ENCODE peak calls at places on chromosome 4, in six cellular contexts. I is cardiac fibroblast, D is IMR-90, T is stomach, U is A549, R is tibial nerve. H is an unnamed sample.

GRCh38 chr4:10496200-10496599 is 39.0 kb upstream of the ZNF518B start:
- DNase-seq in I (no peak), D (no peak), T (no peak), U (no peak), R (no peak), H (no peak)

GRCh38 chr4:14568356-14568755 is 433.9 kb upstream of the CPEB2 start:
- DNase-seq in I (no peak), D (no peak), T (no peak), U (no peak), R (no peak), H (no peak)

GRCh38 chr4:128856246-128856645 is 46.7 kb downstream of the JADE1 start:
- DNase-seq in I (no peak), D (peak; percentile 36), T (no peak), U (no peak), R (no peak), H (no peak)

GRCh38 chr4:7753931-7754465 is 185.7 kb downstream of the AFAP1 start:
- DNase-seq in I (no peak), D (no peak), T (no peak), U (no peak), R (no peak), H (no peak)

GRCh38 chr4:165079476-165079875 is 25.8 kb downstream of the TRIM75 start:
- DNase-seq in I (peak; percentile 34), D (peak; percentile 44), T (no peak), U (no peak), R (no peak), H (no peak)

GRCh38 chr4:150336676-150337412 is 245.1 kb upstream of the MAB21L2 start:
- DNase-seq in I (no peak), D (no peak), T (no peak), U (no peak), R (no peak), H (no peak)

GRCh38 chr4:27048350-27049100 is 187.9 kb downstream of the STIM2 start:
- DNase-seq in I (peak; percentile 51), D (peak; percentile 27), T (no peak), U (peak; percentile 4), R (no peak), H (peak; percentile 46)

GRCh38 chr4:86367577-86367976 is 7.7 kb upstream of the MAPK10 start:
- DNase-seq in I (peak; percentile 87), D (no peak), T (no peak), U (peak; percentile 1), R (no peak), H (peak; percentile 84)

GRCh38 chr4:155604718-155605601 is 61.7 kb upstream of the GUCY1A1 start:
- DNase-seq in I (peak; percentile 90), D (peak; percentile 93), T (peak; percentile 27), U (no peak), R (no peak), H (peak; percentile 93)

GRCh38 chr4:130705023-130705422 is 1609.1 kb downstream of the C4orf33 start:
- DNase-seq in I (no peak), D (no peak), T (no peak), U (no peak), R (no peak), H (no peak)

GRCh38 chr4:3303840-3304715 is 11.3 kb downstream of the RGS12 start:
- DNase-seq in I (no peak), D (no peak), T (no peak), U (no peak), R (no peak), H (no peak)

GRCh38 chr4:9898596-9899345 is 117.3 kb downstream of the DRD5 start:
- DNase-seq in I (peak; percentile 70), D (peak; percentile 16), T (peak; percentile 26), U (peak; percentile 31), R (no peak), H (no peak)

GRCh38 chr4:93842512-93843252 is 14.1 kb downstream of the ATOH1 start:
- DNase-seq in I (no peak), D (no peak), T (no peak), U (no peak), R (no peak), H (no peak)

GRCh38 chr4:6180841-6181631 is 19.3 kb downstream of the JAKMIP1 start:
- DNase-seq in I (no peak), D (no peak), T (no peak), U (no peak), R (no peak), H (no peak)

GRCh38 chr4:79823148-79823763 is 249.8 kb downstream of the ANTXR2 start:
- DNase-seq in I (peak; percentile 26), D (peak; percentile 58), T (no peak), U (no peak), R (no peak), H (no peak)

GRCh38 chr4:66574145-66574978 is 904.1 kb upstream of the EPHA5 start:
- DNase-seq in I (peak; percentile 58), D (peak; percentile 65), T (no peak), U (peak; percentile 70), R (no peak), H (peak; percentile 21)

GRCh38 chr4:177047070-177047850 is 254.5 kb upstream of the VEGFC start:
- DNase-seq in I (peak; percentile 92), D (peak; percentile 81), T (peak; percentile 49), U (peak; percentile 78), R (no peak), H (peak; percentile 93)

GRCh38 chr4:87839309-87839946 is 6.7 kb downstream of the MEPE start:
- DNase-seq in I (peak; percentile 65), D (peak; percentile 49), T (no peak), U (peak; percentile 34), R (no peak), H (peak; percentile 69)

GRCh38 chr4:98546910-98547544 is 111.4 kb downstream of the TSPAN5 start:
- DNase-seq in I (peak; percentile 65), D (peak; percentile 54), T (no peak), U (no peak), R (no peak), H (no peak)

GRCh38 chr4:180028682-180029081 is 2214.5 kb upstream of the TENM3 start:
- DNase-seq in I (peak; percentile 1), D (peak; percentile 55), T (no peak), U (peak; percentile 53), R (no peak), H (no peak)

GRCh38 chr4:152369903-152370296 is 166.0 kb downstream of the FBXW7 start:
- DNase-seq in I (no peak), D (peak; percentile 24), T (no peak), U (no peak), R (no peak), H (no peak)

GRCh38 chr4:24067781-24068193 is 177.9 kb upstream of the PPARGC1A start:
- DNase-seq in I (peak; percentile 75), D (peak; percentile 84), T (no peak), U (peak; percentile 2), R (peak; percentile 14), H (peak; percentile 78)

GRCh38 chr4:143046454-143046853 is 138.3 kb upstream of the USP38 start:
- DNase-seq in I (no peak), D (no peak), T (no peak), U (no peak), R (no peak), H (no peak)

GRCh38 chr4:123956204-123956603 is 559.6 kb downstream of the SPRY1 start:
- DNase-seq in I (no peak), D (no peak), T (no peak), U (no peak), R (no peak), H (no peak)

GRCh38 chr4:83605744-83606172 is 69.8 kb downstream of the GPAT3 start:
- DNase-seq in I (no peak), D (no peak), T (no peak), U (no peak), R (no peak), H (no peak)

GRCh38 chr4:174365018-174365587 is 81.4 kb downstream of the CEP44 start:
- DNase-seq in I (peak; percentile 67), D (peak; percentile 38), T (no peak), U (peak; percentile 53), R (no peak), H (peak; percentile 61)

DNA sequence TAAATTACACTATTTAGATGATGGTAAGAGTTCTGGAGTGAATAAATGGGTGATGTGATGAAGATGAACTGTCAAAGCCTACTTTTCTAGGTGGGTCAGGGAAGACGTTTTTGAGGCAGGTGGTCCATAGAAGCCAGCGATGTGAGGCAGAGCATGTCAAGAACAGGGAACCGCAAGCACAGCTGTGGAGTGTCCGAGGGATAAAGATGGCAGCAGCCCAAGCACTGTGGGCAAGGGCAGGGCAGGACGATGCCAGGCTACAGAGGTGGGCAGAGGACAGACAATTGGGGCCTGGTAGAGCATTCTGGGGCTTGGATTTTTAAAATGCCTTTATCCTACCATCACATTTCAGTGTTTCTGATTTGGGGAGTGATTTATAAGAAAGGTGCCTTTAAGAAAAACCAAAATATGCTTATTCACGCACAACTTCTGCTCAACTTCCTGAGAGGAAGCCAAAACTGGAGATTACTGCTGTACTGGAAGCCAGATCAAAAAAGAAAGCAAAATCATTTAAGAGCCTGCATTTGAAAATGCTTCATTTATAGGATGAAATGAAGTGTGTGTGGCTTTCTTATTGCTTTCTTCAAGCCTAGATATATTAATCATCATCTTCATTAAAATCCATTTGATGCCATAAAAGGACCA is 119.0 kb upstream of the WDR17 start:
- DNase-seq in I (peak; percentile 22), D (no peak), T (no peak), U (no peak), R (no peak), H (no peak)
- TF ChIP-seq CTCF in I (no peak), D (no peak), T (no peak), U (no peak), R (no peak), H (no peak)

GRCh38 chr4:76234679-76235044 is 16.9 kb upstream of the FAM47E start:
- DNase-seq in I (no peak), D (no peak), T (no peak), U (no peak), R (no peak), H (no peak)
- H3K4me3 ChIP-seq in I (no peak overlapping the region), D (no peak overlapping the region), T (no peak overlapping the region), U (peak overlapping the region; percentile 39), R (no peak overlapping the region), H (no peak overlapping the region)

DNA sequence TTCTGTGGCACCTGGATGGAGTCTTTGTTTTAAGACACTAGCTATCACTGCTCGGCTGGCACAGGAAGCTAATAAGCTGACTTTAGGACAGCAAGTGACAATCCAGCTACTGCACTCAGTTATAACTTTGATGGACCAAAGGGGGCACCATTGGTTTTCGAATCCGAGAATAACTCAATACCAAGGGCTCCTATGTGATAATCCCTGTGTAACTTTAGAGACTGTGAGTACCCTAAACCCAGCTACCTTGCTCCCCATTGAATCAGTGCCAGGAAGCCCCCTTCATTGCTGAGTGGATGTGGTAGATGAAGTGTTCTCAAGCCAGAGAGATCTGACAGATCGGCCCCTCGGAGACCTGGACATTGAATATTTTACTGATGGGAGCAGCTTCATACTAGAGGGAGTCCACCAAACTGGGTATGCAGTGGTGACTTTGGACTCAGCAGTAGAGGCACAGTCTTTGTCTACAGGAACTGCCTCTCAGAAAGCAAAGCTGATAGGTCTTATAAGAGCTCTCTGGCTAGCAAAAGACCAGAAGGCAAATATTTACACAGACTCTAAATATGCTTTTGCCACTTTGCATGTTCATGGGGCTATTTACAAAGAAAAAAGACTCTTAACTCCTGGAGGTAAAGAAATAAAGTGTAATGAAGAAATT is 35.5 kb upstream of the UGT2B7 start:
- DNase-seq in I (peak; percentile 60), D (no peak), T (no peak), U (peak; percentile 41), R (no peak), H (no peak)
- TF ChIP-seq CTCF in I (peak; percentile 29), D (peak; percentile 23), T (no peak), U (no peak), R (no peak), H (no peak)

DNA sequence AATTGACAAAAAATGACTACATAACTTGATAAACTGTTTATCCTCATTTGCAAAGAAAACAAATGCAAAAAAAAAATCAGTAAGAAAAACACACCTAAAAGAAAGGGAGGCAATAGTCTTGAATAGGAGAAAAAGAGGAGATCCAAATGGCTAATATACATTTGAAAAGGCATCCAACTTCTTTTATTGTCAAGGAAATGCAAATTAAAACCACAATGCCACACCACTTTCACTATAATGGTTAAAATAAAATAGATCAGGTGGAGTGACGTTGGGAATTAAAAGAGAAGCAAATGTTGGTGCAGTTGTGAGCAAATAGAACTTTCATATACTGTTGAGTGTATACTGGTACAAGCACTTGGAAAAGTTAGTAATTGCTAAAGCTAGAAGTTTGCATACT is 3.6 kb downstream of the DCAF4L1 start:
- DNase-seq in I (no peak), D (no peak), T (no peak), U (no peak), R (no peak), H (no peak)
- H3K4me3 ChIP-seq in I (no peak overlapping the region), D (no peak overlapping the region), T (no peak overlapping the region), U (no peak overlapping the region), R (no peak overlapping the region), H (no peak overlapping the region)